ENCODE peak calls at places on chromosomes 12 and 14, in four cellular contexts. B is HepG2, J is H1, H is K562. R is an unnamed sample.

GRCh38 chr12:44654641-44655625 is 221.2 kb downstream of the NELL2 start:
- DNase-seq in H (no peak), B (no peak), J (no peak), R (no peak)

GRCh38 chr14:91326514-91326832 is 82.0 kb upstream of the GPR68 start:
- DNase-seq in J (no peak), B (no peak), H (no peak), R (peak; percentile 74)

GRCh38 chr12:47909839-47910465 is 5.2 kb upstream of the VDR start:
- DNase-seq in B (peak; percentile 92), H (no peak), J (no peak), R (no peak)

GRCh38 chr14:94346841-94347240 is 23.7 kb upstream of the SERPINA6 start:
- DNase-seq in H (no peak), B (no peak), J (no peak), R (no peak)

GRCh38 chr12:20798561-20798960 is 11.9 kb upstream of the SLCO1B3 start:
- DNase-seq in J (no peak), H (no peak), B (peak; percentile 46), R (peak; percentile 59)

GRCh38 chr14:71933026-71933587 is 878 bp downstream of the RGS6 start:
- DNase-seq in B (no peak), H (no peak), J (no peak), R (no peak)

GRCh38 chr14:72478397-72479025 is 415.4 kb downstream of the DPF3 start:
- DNase-seq in H (no peak), J (no peak), B (no peak), R (no peak)

GRCh38 chr14:60346706-60347105 is 97.7 kb downstream of the PPM1A start:
- DNase-seq in B (no peak), J (no peak), H (no peak), R (peak; percentile 72)

GRCh38 chr14:74572829-74573360 is 39.1 kb downstream of the LTBP2 start:
- DNase-seq in H (no peak), J (no peak), B (no peak), R (peak; percentile 43)

GRCh38 chr12:128387811-128388422 is 120.9 kb downstream of the TMEM132C start:
- DNase-seq in J (peak; percentile 60), B (peak; percentile 27), H (peak; percentile 58), R (no peak)

GRCh38 chr12:117985182-117985581 is 16.4 kb upstream of the KSR2 start:
- DNase-seq in B (no peak), H (no peak), J (no peak), R (no peak)

GRCh38 chr12:94289551-94290312 is 141.4 kb downstream of the PLXNC1 start:
- DNase-seq in B (no peak), H (no peak), J (no peak), R (peak; percentile 42)

GRCh38 chr12:48965447-48965846 is 6.1 kb downstream of the WNT10B start:
- DNase-seq in J (peak; percentile 36), B (no peak), H (no peak), R (no peak)

GRCh38 chr12:47385587-47385986 is 305.8 kb upstream of the AMIGO2 start:
- DNase-seq in H (no peak), B (no peak), J (no peak), R (no peak)

GRCh38 chr14:52244328-52244727 is 23.2 kb upstream of the PTGDR start:
- DNase-seq in B (no peak), J (no peak), H (no peak), R (no peak)

GRCh38 chr12:28814246-28814645 is 334.8 kb upstream of the FAR2 start:
- DNase-seq in J (no peak), H (no peak), B (no peak), R (no peak)

GRCh38 chr12:46891306-46891705 is 65.5 kb upstream of the SLC38A4 start:
- DNase-seq in H (no peak), B (no peak), J (no peak), R (no peak)

GRCh38 chr12:13582421-13582820 is 385.9 kb downstream of the EMP1 start:
- DNase-seq in H (no peak), J (no peak), B (no peak), R (no peak)

DNA sequence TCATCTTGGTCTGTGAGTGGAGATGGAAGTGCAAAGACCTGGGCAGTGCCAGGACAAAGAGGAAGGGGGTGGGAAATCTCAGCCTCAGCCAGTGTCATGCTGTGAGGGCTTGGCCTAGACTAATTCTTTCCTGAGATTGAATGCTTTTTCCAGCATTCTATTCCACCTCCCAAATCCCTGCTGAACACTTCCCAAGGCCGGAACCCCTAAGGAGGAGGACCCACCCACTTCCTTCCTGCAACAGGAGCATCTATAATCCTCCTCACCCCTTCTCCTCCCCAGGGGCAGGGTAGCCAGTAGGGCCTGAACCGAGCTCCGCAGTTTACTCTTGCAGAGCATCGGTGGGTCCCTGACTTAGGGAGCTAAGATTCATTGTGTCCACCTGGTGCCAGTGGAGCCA is 3.2 kb downstream of the PLEKHD1 start:
- DNase-seq in H (no peak), J (no peak), B (no peak), R (no peak)
- H3K9ac ChIP-seq in H (no peak overlapping the region), J (no peak overlapping the region), B (no peak overlapping the region), R (no peak overlapping the region)

GRCh38 chr12:68943848-68944247 is 10.9 kb upstream of the CPM start:
- DNase-seq in B (peak; percentile 22), J (no peak), H (no peak), R (no peak)
- TF ChIP-seq JUN in B (no peak), J (no peak), H (no peak), R (peak; percentile 13)

GRCh38 chr12:87871061-87871460 is 158.1 kb downstream of the C12orf50 start:
- DNase-seq in B (no peak), J (no peak), H (no peak), R (no peak)

GRCh38 chr12:87870061-87870460 is 159.1 kb downstream of the C12orf50 start:
- DNase-seq in B (no peak), J (no peak), H (no peak), R (no peak)

GRCh38 chr12:87870493-87870892 is 158.7 kb downstream of the C12orf50 start:
- DNase-seq in B (no peak), H (no peak), J (no peak), R (no peak)

GRCh38 chr12:87866602-87867292 is 162.5 kb downstream of the C12orf50 start:
- DNase-seq in B (peak; percentile 14), H (no peak), J (no peak), R (peak; percentile 9)
- TF ChIP-seq MAX in B (no peak), H (no peak), J (no peak), R (no peak)

DNA sequence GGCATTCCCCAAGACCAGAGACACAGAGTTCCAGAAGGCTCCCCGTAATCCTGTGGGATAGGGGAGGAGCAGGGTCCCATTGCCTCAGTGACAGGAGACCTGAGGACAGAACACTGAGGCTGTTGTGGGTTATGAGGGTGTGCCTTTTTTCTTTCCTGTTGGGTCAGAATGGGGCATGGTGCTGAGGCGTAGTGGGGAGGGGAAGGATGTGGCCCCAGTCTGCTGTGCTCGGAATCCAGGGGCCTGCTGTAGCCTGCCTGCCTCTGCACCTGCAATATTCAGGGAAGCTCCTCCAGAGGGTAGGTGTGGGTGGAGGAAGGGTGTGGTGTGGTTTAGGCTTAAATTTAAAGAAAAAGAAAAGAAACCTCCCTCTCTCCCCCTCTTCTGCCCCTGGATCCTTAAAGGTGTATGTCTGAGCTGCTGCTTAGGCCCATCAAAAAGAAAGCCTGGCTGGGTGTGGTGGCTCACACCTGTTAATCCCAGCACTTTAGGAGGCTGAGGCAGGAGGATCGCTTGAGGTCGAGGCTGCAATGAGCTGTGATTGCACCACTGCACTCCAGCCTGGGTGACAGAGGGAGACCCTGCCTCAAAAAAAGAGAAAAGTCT is 18.7 kb downstream of the PLEKHG3 start:
- DNase-seq in B (no peak), H (no peak), J (no peak), R (no peak)
- H3K9ac ChIP-seq in B (no peak overlapping the region), H (no peak overlapping the region), J (no peak overlapping the region), R (no peak overlapping the region)

GRCh38 chr12:125259525-125259924 is 194.3 kb downstream of the AACS start:
- DNase-seq in H (no peak), B (no peak), J (no peak), R (no peak)

GRCh38 chr12:125249066-125249824 is 184.0 kb downstream of the AACS start:
- DNase-seq in J (no peak), H (no peak), B (no peak), R (no peak)

GRCh38 chr12:125249932-125250331 is 184.7 kb downstream of the AACS start:
- DNase-seq in B (no peak), J (no peak), H (no peak), R (no peak)

GRCh38 chr12:125256537-125256936 is 191.3 kb downstream of the AACS start:
- DNase-seq in B (no peak), J (no peak), H (no peak), R (no peak)

GRCh38 chr12:125254856-125255255 is 189.6 kb downstream of the AACS start:
- DNase-seq in H (no peak), B (no peak), J (no peak), R (no peak)
- TF ChIP-seq JUN in H (no peak), B (no peak), J (no peak), R (no peak)

GRCh38 chr12:45655753-45656152 is 73.8 kb upstream of the ARID2 start:
- DNase-seq in J (no peak), B (no peak), H (no peak), R (no peak)

GRCh38 chr12:45658066-45658465 is 71.4 kb upstream of the ARID2 start:
- DNase-seq in J (no peak), B (no peak), H (no peak), R (no peak)

GRCh38 chr12:45654002-45654401 is 75.5 kb upstream of the ARID2 start:
- DNase-seq in B (no peak), J (no peak), H (no peak), R (no peak)

GRCh38 chr12:45651029-45651428 is 78.5 kb upstream of the ARID2 start:
- DNase-seq in J (no peak), H (no peak), B (no peak), R (no peak)

GRCh38 chr12:45655186-45655585 is 74.3 kb upstream of the ARID2 start:
- DNase-seq in J (no peak), B (peak; percentile 15), H (no peak), R (no peak)
- TF ChIP-seq MAX in J (no peak), B (no peak), H (no peak), R (no peak)